ENCODE peak calls at places on chromosome 19, in eight cellular contexts. U is cardiac muscle cell, H is pancreas, Y is HL-60, F is iPS DF 6.9, L is AG04450, J is brain microvascular endothelial cell, W is mesenchymal stem cell. P is an unnamed sample.

GRCh38 chr19:35986664-35987570 is 8.1 kb upstream of the SDHAF1 start:
- DNase-seq in U (no peak), H (no peak), Y (peak), F (no peak), L (no peak), J (no peak), W (no peak), P (peak)

GRCh38 chr19:33777351-33777750 is 19.3 kb upstream of the KCTD15 start:
- DNase-seq in U (no peak), H (no peak), Y (no peak), F (no peak), L (no peak), J (no peak), W (no peak), P (no peak)

GRCh38 chr19:35093941-35094647 is 21.5 kb upstream of the FXYD3 start:
- DNase-seq in U (no peak), H (no peak), Y (no peak), F (no peak), L (no peak), J (no peak), W (no peak), P (no peak)

GRCh38 chr19:45468159-45468651 is 409 bp downstream of the FOSB start:
- DNase-seq in U (peak), H (no peak), Y (peak), F (no peak), L (no peak), J (peak), W (no peak), P (peak)

GRCh38 chr19:40246292-40247073 is 20.0 kb upstream of the CCNP start:
- DNase-seq in U (no peak), H (no peak), Y (no peak), F (no peak), L (no peak), J (no peak), W (no peak), P (no peak)

GRCh38 chr19:30330266-30330665 is 41.9 kb upstream of the ZNF536 start:
- DNase-seq in U (no peak), H (no peak), Y (no peak), F (no peak), L (no peak), J (no peak), W (no peak), P (peak)

GRCh38 chr19:45501730-45502014 is 3.4 kb downstream of the PPM1N start:
- DNase-seq in U (no peak), H (no peak), Y (no peak), F (no peak), L (no peak), J (no peak), W (no peak), P (no peak)

GRCh38 chr19:28549680-28550277 is 663.2 kb downstream of the UQCRFS1 start:
- DNase-seq in U (no peak), H (no peak), Y (no peak), F (no peak), L (no peak), J (no peak), W (no peak), P (no peak)

GRCh38 chr19:49488863-49489537 is 1.6 kb downstream of the RPL13A start:
- DNase-seq in U (no peak), H (no peak), Y (no peak), F (no peak), L (no peak), J (no peak), W (peak), P (no peak)
- H3K4me3 ChIP-seq in U (peak), H (peak), Y (peak), F (peak), L (peak), J (peak), W (peak), P (peak)

DNA sequence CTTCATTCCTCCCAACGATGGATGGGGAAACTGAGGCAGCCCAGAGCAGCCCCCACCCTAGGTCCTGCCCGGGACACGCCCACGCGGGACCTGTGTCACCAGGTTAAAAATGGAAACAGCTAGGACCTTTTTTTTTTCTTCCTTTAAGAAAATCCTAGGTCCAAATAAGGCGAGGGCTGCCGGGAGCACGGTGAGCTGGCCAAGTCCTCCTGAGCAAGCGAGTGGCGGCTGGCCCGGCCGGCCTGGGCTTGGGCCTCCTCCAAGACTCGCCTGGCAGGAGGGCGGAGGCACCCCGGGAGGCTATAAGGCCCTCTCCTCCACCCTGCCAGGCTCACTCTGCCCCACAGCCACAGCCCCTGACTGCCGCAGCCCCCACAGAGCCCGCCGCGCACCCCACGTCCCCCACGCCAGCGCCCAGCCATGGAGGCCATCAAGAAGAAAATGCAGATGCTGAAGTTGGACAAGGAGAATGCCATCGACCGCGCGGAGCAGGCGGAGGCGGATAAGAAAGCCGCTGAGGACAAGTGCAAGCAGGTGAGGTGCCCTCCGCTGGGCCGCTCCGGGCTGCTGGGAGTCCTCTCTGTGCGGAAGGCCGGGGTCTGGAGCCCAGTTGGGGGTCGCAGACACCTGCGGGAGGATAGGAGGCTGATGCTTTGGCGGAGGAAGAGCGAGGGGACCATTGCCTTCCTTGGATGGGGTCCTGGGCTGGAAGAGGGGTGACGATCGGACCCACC is 8.9 kb upstream of the TPM4 start:
- DNase-seq in U (peak), H (no peak), Y (no peak), F (no peak), L (peak), J (peak), W (no peak), P (peak)
- H3K4me3 ChIP-seq in U (no peak), H (no peak), Y (no peak), F (no peak), L (peak), J (peak), W (peak), P (peak)

DNA sequence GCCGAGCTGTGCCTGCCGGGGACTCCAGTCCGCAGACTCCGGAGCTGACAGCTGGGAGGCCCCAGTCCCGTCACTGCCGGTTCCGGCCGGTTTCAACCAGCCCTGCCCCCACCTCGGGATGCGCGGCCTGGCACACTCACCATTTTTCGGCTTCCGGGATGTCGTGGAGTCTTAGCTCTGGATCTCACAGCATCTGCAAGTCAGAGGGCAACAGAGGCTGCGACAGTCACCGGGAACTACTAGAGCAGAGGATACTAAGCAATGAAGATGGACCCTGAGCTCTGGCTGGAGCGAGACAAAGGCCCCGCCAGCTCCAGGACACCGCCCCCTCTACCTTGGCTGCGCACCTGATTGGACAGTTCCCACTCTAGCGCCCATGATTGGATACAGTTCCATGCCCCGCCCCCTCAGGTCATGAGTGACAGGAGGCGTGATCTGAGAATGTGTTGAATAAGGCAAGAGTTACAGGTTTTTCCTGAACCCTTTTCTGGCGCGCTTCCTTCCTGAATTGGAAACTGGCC is at the start of gene ZNF682:
- DNase-seq in U (peak), H (peak), Y (peak), F (peak), L (peak), J (peak), W (peak), P (peak)
- H3K4me3 ChIP-seq in U (peak), H (peak), Y (peak), F (peak), L (peak), J (peak), W (peak), P (peak)

GRCh38 chr19:1217366-1217765 is 11.8 kb downstream of the STK11 start:
- DNase-seq in U (no peak), H (no peak), Y (no peak), F (no peak), L (no peak), J (no peak), W (no peak), P (no peak)

GRCh38 chr19:1214299-1214861 is 8.8 kb downstream of the STK11 start:
- DNase-seq in U (no peak), H (no peak), Y (no peak), F (no peak), L (no peak), J (no peak), W (no peak), P (no peak)

GRCh38 chr19:1216756-1217155 is 11.2 kb downstream of the STK11 start:
- DNase-seq in U (no peak), H (no peak), Y (no peak), F (no peak), L (no peak), J (no peak), W (no peak), P (no peak)

GRCh38 chr19:1213391-1214286 is 8.1 kb downstream of the STK11 start:
- DNase-seq in U (peak), H (no peak), Y (peak), F (no peak), L (no peak), J (peak), W (peak), P (peak)

DNA sequence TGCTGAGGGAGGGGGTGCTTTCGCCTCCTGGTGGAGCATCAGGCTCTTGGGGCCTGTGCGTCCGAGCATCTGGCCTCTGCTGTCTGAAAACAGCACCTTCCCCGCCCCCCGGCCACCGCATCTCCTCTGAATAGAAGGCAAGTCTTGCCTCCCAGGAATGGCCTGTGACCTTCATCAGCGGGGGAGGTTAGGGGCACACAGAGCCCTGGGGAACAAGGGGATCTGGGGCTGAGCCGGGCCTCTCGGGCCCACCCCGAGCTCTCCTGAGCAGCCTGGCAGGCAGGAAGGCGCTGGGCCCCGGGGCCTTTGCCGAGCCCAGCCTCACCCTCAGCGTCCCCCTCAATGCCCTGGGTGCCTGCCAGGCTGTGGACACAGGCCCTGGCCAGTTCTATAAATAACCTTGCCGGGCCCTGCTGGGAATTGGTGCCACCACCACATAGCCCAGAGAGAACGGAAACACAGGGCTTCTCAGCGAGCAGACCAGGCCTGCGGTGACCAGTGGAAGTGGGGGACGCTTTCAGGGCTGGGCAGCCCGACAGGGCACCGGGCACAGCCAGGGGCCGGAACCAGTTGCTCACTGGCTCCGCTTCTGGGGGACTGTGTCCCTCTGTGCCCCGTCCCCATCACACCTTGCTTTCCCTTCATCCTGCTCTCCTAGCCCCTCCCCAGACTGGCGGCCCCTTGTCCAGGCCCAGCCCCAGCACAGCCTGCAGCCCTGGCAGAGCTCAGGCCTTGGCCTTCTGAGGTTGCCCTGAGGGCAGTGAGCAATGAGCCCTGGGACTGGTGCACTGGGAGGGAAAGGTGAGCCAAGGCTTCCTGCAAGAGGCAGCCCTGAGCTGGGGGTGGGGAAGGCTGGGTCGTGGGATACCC is 9.5 kb downstream of the STK11 start:
- DNase-seq in U (no peak), H (peak), Y (no peak), F (no peak), L (no peak), J (no peak), W (no peak), P (no peak)
- H3K4me3 ChIP-seq in U (no peak), H (peak), Y (no peak), F (no peak), L (no peak), J (no peak), W (no peak), P (no peak)

DNA sequence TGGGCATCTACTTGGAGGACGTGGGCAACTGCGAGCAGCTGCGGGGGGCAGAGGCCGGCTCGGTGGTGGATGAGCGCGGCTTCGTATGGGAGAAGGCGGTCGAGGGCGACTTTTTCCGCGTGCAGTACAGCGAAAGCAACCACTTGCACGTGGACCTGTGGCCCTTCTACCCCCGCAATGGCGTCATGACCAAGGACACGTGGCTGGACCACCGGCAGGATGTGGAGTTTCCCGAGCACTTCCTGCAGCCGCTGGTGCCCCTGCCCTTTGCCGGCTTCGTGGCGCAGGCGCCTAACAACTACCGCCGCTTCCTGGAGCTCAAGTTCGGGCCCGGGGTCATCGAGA is 10.3 kb upstream of the STRN4 start:
- DNase-seq in U (no peak), H (no peak), Y (no peak), F (no peak), L (no peak), J (no peak), W (no peak), P (no peak)
- H3K4me3 ChIP-seq in U (no peak), H (no peak), Y (no peak), F (no peak), L (no peak), J (no peak), W (no peak), P (no peak)

GRCh38 chr19:55432355-55432959 is 10.6 kb downstream of the SHISA7 start:
- DNase-seq in U (no peak), H (no peak), Y (no peak), F (no peak), L (no peak), J (no peak), W (no peak), P (no peak)
- H3K4me3 ChIP-seq in U (no peak), H (no peak), Y (no peak), F (no peak), L (no peak), J (no peak), W (no peak), P (no peak)